ENCODE peak calls at places on chromosome 9, in five cellular contexts. Z is PC-3, O is HFF-Myc, G is cardiac fibroblast, I is A549. P is an unnamed sample.

GRCh38 chr9:137679249-137679648 is 60.4 kb downstream of the EHMT1 start:
- DNase-seq in Z (no peak), O (no peak), G (no peak), I (no peak), P (no peak)

GRCh38 chr9:98771209-98771874 is 25.0 kb downstream of the ANKS6 start:
- DNase-seq in Z (no peak), O (no peak), G (no peak), I (no peak), P (no peak)

GRCh38 chr9:87606921-87607521 is 109.4 kb downstream of the DAPK1 start:
- DNase-seq in Z (no peak), O (peak; percentile 43), G (peak; percentile 89), I (peak; percentile 28), P (no peak)

GRCh38 chr9:136247551-136247916 is 1.9 kb upstream of the QSOX2 start:
- DNase-seq in Z (no peak), O (no peak), G (no peak), I (no peak), P (no peak)

GRCh38 chr9:118563677-118564076 is 805.6 kb downstream of the BRINP1 start:
- DNase-seq in Z (no peak), O (no peak), G (peak; percentile 62), I (no peak), P (no peak)

GRCh38 chr9:110048473-110048975 is 159.4 kb downstream of the C9orf152 start:
- DNase-seq in Z (peak; percentile 65), O (no peak), G (peak; percentile 78), I (peak; percentile 47), P (peak; percentile 91)

GRCh38 chr9:130254753-130255637 is 10.6 kb upstream of the HMCN2 start:
- DNase-seq in Z (no peak), O (no peak), G (no peak), I (no peak), P (no peak)

GRCh38 chr9:123081824-123082223 is 48.4 kb downstream of the GPR21 start:
- DNase-seq in Z (peak; percentile 42), O (no peak), G (peak; percentile 68), I (peak; percentile 41), P (no peak)

GRCh38 chr9:91837982-91838731 is 111.9 kb downstream of the ROR2 start:
- DNase-seq in Z (peak; percentile 89), O (peak; percentile 43), G (no peak), I (peak; percentile 19), P (no peak)

GRCh38 chr9:86598411-86599239 is 244.4 kb upstream of the TUT7 start:
- DNase-seq in Z (no peak), O (no peak), G (no peak), I (no peak), P (no peak)

GRCh38 chr9:131594906-131595675 is 49.8 kb downstream of the PRRT1B start:
- DNase-seq in Z (no peak), O (no peak), G (no peak), I (no peak), P (no peak)

GRCh38 chr9:70537084-70537483 is 122.6 kb upstream of the KLF9 start:
- DNase-seq in Z (no peak), O (no peak), G (no peak), I (no peak), P (no peak)

GRCh38 chr9:91900057-91900816 is 49.8 kb downstream of the ROR2 start:
- DNase-seq in Z (no peak), O (no peak), G (no peak), I (no peak), P (no peak)

GRCh38 chr9:85599540-85600140 is 142.1 kb downstream of the AGTPBP1 start:
- DNase-seq in Z (no peak), O (no peak), G (peak; percentile 31), I (no peak), P (no peak)

GRCh38 chr9:132507670-132508469 is 74.5 kb upstream of the BARHL1 start:
- DNase-seq in Z (peak; percentile 75), O (peak; percentile 36), G (peak; percentile 77), I (peak; percentile 69), P (peak; percentile 88)

DNA sequence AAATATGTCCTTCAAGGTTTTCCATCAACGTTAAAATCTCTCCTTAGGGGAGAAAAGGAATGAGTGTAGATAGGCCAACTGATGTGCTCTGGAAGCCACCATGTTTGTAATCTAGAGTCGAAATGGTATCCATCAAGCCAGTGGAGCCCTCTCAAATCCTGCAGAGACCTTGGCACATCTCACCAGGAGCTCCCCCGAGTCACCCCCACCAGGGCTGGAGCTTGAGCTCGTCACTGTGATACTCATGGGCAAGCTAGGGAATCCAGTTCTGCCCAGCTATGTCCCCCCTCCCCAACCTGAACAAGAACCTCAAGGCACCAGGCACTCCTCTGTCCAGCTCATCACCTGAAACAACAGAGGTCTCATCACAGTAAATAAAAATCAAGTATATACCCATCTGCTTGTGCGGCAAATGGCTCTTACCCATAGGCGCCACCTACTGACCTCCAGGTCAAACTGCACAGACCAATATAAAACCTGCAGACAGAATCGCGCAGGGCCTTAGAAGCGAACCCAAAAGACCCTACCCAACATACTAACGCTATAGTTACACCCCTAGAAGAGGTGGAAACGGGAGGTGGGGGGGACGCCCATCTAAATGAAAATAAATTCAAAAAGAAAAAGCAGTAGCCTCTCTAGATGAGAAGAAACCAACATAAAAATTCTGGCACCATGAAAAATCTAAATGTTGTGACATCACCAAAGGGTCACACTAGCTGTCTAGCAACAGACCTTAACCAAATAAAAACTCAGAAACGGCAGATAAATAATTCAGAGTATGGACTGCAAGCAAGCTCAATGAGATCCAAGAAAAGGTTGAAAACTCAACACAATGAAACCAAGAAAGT is 75.0 kb downstream of the TTC39B start:
- DNase-seq in Z (peak; percentile 13), O (no peak), G (peak; percentile 62), I (peak; percentile 67), P (no peak)
- TF ChIP-seq CTCF in Z (peak; percentile 70), O (peak; percentile 73), G (peak; percentile 70), I (peak; percentile 43), P (peak; percentile 45)

GRCh38 chr9:111828193-111828592 is 33.5 kb upstream of the SHOC1 start:
- DNase-seq in Z (peak; percentile 40), O (no peak), G (peak; percentile 64), I (peak; percentile 32), P (no peak)
- TF ChIP-seq CTCF in Z (peak; percentile 40), O (no peak), G (peak; percentile 2), I (no peak), P (peak; percentile 40)

DNA sequence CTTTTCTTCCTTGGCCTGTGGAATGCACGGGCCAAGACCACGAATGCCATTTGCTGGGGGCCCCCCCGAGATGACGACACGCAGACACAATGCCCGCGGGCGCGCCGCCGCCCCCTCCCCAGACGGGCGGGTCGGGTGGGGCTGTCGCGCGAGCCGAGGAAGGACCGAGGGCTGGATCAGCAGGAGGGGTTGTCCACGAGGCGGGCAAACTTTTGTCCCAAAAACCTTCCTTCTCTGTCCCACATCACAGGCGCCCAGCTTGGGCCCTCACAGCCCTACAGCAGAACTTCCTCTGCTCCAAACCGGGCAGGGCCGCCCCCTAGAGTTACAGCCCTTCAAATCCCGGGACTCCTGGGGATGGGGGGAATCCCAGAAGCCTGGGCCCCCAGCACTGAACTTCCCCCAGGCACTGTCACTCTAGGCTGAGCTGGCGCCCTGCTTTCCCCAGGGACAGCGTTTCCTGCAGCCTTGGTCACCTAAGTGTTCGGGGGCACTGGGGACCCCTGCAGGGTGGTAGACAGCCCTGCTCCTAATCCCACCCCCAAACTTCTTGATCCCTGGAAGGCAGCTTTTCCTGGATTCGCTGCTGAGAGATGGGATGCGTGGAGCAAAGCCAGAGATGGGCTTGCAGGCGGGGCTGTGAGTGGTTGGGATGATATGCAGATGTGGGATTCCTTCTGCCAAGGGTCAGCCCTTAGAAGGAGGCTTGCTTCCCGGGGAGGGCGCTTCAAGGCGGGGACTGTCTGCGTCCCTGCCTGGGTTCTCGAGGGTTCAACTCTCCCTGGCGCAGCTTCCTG is 980 bp downstream of the COL5A1 start:
- DNase-seq in Z (peak; percentile 18), O (peak; percentile 81), G (peak; percentile 77), I (peak; percentile 44), P (peak; percentile 90)
- TF ChIP-seq CTCF in Z (no peak), O (peak; percentile 45), G (peak; percentile 46), I (peak; percentile 38), P (peak; percentile 60)

DNA sequence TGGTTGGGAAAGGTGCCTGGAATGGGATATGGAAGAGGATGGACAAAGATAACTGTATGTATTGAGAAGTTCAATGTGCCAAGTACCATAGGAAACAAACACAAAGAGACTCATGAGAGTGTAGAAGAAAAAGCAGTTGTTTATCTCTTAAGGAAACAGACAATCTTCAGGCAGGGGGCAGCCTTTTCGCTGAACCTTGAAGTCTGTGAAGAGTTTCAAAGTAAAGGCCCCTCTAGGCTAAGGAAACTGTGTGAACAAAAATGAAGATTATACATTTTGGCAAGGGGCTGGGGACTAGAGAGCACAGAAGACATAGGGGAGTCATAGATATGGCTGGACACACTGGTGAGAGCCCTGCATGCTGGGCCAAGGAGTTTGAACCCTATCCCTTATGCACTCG is 27.5 kb upstream of the FRMPD1 start:
- DNase-seq in Z (no peak), O (no peak), G (no peak), I (no peak), P (no peak)
- TF ChIP-seq CTCF in Z (no peak), O (no peak), G (no peak), I (no peak), P (no peak)

GRCh38 chr9:112665347-112665746 is 52.6 kb downstream of the INIP start:
- DNase-seq in Z (peak; percentile 40), O (no peak), G (peak; percentile 48), I (peak; percentile 29), P (no peak)
- TF ChIP-seq CTCF in Z (peak; percentile 52), O (peak; percentile 26), G (peak; percentile 22), I (peak; percentile 38), P (peak; percentile 24)

GRCh38 chr9:107033974-107034373 is 171.0 kb downstream of the ZNF462 start:
- DNase-seq in Z (no peak), O (no peak), G (no peak), I (no peak), P (no peak)
- TF ChIP-seq CTCF in Z (no peak), O (no peak), G (no peak), I (no peak), P (no peak)

GRCh38 chr9:38388283-38389223 is 3.9 kb upstream of the ALDH1B1 start:
- DNase-seq in Z (no peak), O (no peak), G (peak; percentile 36), I (no peak), P (no peak)
- TF ChIP-seq CTCF in Z (no peak), O (no peak), G (no peak), I (no peak), P (no peak)

GRCh38 chr9:4638968-4639367 is 23.1 kb upstream of the PLPP6 start:
- DNase-seq in Z (no peak), O (no peak), G (no peak), I (no peak), P (no peak)

GRCh38 chr9:4640027-4640426 is 22.1 kb upstream of the PLPP6 start:
- DNase-seq in Z (peak; percentile 27), O (no peak), G (peak; percentile 51), I (peak; percentile 21), P (no peak)

GRCh38 chr9:4639420-4639819 is 22.7 kb upstream of the PLPP6 start:
- DNase-seq in Z (no peak), O (no peak), G (peak; percentile 12), I (no peak), P (no peak)

GRCh38 chr9:4642351-4642750 is 19.7 kb upstream of the PLPP6 start:
- DNase-seq in Z (no peak), O (no peak), G (no peak), I (no peak), P (no peak)
- TF ChIP-seq CTCF in Z (no peak), O (no peak), G (no peak), I (no peak), P (no peak)

GRCh38 chr9:23842531-23843129 is 16.6 kb upstream of the ELAVL2 start:
- DNase-seq in Z (peak; percentile 39), O (no peak), G (no peak), I (no peak), P (no peak)
- TF ChIP-seq CTCF in Z (peak; percentile 51), O (no peak), G (no peak), I (no peak), P (no peak)